ENCODE peak calls at places on chromosomes 3 and 15, in nine cellular contexts. S, V, Y, E, Z, N, M, A and O are unnamed samples.

GRCh38 chr3:104359546-104359945 is 1007.2 kb upstream of the ALCAM start:
- DNase-seq in S (peak), V (peak), Y (no peak), E (peak), Z (no peak), N (no peak), M (no peak), A (peak), O (peak)

GRCh38 chr15:77495806-77496589 is 75.3 kb downstream of the HMG20A start:
- DNase-seq in S (no peak), V (no peak), Y (no peak), E (peak), Z (no peak), N (no peak), M (peak), A (no peak), O (peak)

GRCh38 chr3:37693791-37694194 is 167.9 kb upstream of the CTDSPL start:
- DNase-seq in S (no peak), V (no peak), Y (no peak), E (no peak), Z (no peak), N (no peak), M (no peak), A (no peak), O (no peak)

GRCh38 chr15:91456251-91456718 is 356.2 kb downstream of the SV2B start:
- DNase-seq in S (peak), V (peak), Y (no peak), E (peak), Z (no peak), N (no peak), M (no peak), A (no peak), O (peak)

GRCh38 chr15:20368974-20369373 is 172.6 kb downstream of the GOLGA6L6 start:
- DNase-seq in S (no peak), V (no peak), Y (no peak), E (no peak), Z (no peak), N (no peak), M (no peak), A (no peak), O (no peak)

GRCh38 chr15:82851331-82851850 is 42.0 kb downstream of the WHAMM start:
- DNase-seq in S (no peak), V (no peak), Y (no peak), E (no peak), Z (no peak), N (no peak), M (no peak), A (no peak), O (no peak)

GRCh38 chr15:64618569-64618968 is 156.8 kb downstream of the RBPMS2 start:
- DNase-seq in S (no peak), V (no peak), Y (no peak), E (no peak), Z (no peak), N (no peak), M (no peak), A (no peak), O (no peak)

GRCh38 chr15:32936283-32936918 is 218.6 kb downstream of the GREM1 start:
- DNase-seq in S (peak), V (no peak), Y (no peak), E (peak), Z (peak), N (no peak), M (no peak), A (peak), O (peak)

GRCh38 chr3:194142156-194142910 is 6.4 kb downstream of the HES1 start:
- DNase-seq in S (no peak), V (no peak), Y (peak), E (no peak), Z (no peak), N (no peak), M (peak), A (no peak), O (peak)

GRCh38 chr3:3853584-3853983 is 54.4 kb downstream of the LRRN1 start:
- DNase-seq in S (no peak), V (no peak), Y (no peak), E (no peak), Z (no peak), N (no peak), M (no peak), A (no peak), O (no peak)

GRCh38 chr15:101050647-101051290 is 131.6 kb downstream of the LRRK1 start:
- DNase-seq in S (no peak), V (no peak), Y (no peak), E (no peak), Z (no peak), N (no peak), M (no peak), A (no peak), O (no peak)

DNA sequence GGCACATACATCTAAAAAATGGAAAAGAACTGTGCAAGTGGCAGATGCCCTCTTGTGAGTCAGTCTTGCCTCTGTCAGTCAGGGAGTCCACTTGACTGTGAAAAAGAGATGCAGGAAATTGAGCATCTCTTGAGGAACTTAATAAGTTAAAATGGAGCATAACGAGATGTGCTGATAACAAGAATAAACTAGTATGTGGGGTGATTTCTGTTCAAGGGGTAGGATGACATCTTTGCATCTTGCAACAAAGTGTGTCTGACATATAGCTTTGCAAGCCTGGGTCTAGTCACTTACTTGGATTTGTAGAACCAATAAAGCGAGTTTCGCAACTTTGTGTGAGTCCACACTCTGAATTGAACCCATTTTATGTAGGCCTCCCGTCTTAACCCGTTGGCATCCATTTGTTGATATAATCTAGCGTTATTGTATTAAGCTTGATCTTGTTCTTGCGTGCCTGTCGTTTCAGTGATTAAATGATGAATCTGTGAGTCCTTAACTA is 2.2 kb downstream of the USP3 start:
- DNase-seq in S (peak), V (no peak), Y (no peak), E (no peak), Z (peak), N (no peak), M (no peak), A (no peak), O (peak)
- H3K4me3 ChIP-seq in S (peak), V (no peak), Y (peak), E (no peak), Z (peak), N (peak), M (peak), A (no peak), O (no peak)

GRCh38 chr3:187110156-187110555 is 29.1 kb downstream of the RPL39L start:
- DNase-seq in S (no peak), V (no peak), Y (no peak), E (no peak), Z (no peak), N (no peak), M (no peak), A (no peak), O (no peak)

GRCh38 chr3:187114511-187114910 is 24.8 kb downstream of the RPL39L start:
- DNase-seq in S (no peak), V (no peak), Y (no peak), E (no peak), Z (no peak), N (no peak), M (no peak), A (no peak), O (no peak)

GRCh38 chr3:187107989-187108388 is 31.3 kb downstream of the RPL39L start:
- DNase-seq in S (no peak), V (no peak), Y (no peak), E (no peak), Z (no peak), N (no peak), M (no peak), A (no peak), O (no peak)

GRCh38 chr3:187112934-187113793 is 26.1 kb downstream of the RPL39L start:
- DNase-seq in S (peak), V (no peak), Y (no peak), E (peak), Z (peak), N (no peak), M (no peak), A (no peak), O (peak)
- TF ChIP-seq CTCF in S (peak), V (peak), Y (peak), E (peak), Z (peak), N (peak), M (peak), A (peak), O (peak)

DNA sequence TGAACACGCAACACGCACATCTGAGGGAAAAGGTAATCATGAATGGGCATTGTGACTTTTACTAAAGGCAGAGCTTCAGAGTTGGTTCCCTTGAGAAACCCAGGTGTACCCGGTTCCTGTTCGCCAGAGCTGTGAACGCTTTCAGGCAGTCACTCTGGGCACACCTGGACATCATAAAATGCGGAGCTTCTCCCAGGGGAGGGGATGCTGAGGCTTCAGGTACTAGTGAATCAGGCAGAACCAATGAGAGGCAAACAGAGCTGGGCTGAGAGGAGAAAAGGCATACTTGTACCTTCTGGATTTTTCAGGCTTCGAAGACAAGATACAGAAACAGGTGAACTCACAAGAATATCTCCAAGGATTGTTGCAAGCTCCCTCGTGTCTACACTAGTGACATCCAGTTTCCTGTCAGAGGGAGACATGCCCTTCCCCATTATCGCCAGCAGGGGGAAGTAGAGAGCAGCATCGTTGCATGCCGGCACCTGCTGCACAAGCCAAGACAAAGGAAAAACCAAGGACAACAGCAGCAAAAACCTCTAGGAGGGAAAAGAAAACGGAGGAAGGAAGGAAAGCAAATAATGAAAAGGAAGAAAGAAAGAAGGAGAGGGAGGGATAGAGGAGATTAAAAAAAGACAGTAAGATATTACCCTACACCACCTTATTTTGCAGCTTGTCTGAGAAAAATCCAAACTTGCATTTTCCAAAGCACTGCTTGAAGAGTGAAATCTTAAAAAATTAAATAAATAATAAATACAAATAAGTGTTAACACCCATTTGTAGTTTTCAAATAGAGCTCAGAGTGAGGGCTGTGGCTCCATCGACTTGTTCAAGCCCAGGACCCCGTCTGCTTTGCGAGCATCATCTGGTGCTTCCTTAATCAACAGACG is 2.0 kb downstream of the AHSG start:
- DNase-seq in S (peak), V (no peak), Y (peak), E (peak), Z (peak), N (peak), M (peak), A (peak), O (peak)
- H3K4me3 ChIP-seq in S (peak), V (no peak), Y (no peak), E (no peak), Z (peak), N (no peak), M (no peak), A (no peak), O (no peak)

GRCh38 chr3:46706771-46707582 is 5.8 kb downstream of the TMIE start:
- DNase-seq in S (no peak), V (no peak), Y (peak), E (no peak), Z (no peak), N (no peak), M (no peak), A (no peak), O (no peak)
- TF ChIP-seq CTCF in S (no peak), V (no peak), Y (no peak), E (no peak), Z (no peak), N (no peak), M (no peak), A (no peak), O (no peak)

GRCh38 chr15:70259030-70259424 is 161.3 kb upstream of the TLE3 start:
- DNase-seq in S (no peak), V (no peak), Y (no peak), E (peak), Z (peak), N (no peak), M (no peak), A (no peak), O (peak)
- H3K4me3 ChIP-seq in S (no peak), V (no peak), Y (no peak), E (no peak), Z (no peak), N (no peak), M (no peak), A (no peak), O (no peak)

GRCh38 chr3:125192190-125193035 is 20.1 kb downstream of the SLC12A8 start:
- DNase-seq in S (no peak), V (no peak), Y (no peak), E (no peak), Z (peak), N (peak), M (no peak), A (no peak), O (no peak)
- TF ChIP-seq CTCF in S (no peak), V (peak), Y (no peak), E (no peak), Z (peak), N (peak), M (no peak), A (no peak), O (no peak)

DNA sequence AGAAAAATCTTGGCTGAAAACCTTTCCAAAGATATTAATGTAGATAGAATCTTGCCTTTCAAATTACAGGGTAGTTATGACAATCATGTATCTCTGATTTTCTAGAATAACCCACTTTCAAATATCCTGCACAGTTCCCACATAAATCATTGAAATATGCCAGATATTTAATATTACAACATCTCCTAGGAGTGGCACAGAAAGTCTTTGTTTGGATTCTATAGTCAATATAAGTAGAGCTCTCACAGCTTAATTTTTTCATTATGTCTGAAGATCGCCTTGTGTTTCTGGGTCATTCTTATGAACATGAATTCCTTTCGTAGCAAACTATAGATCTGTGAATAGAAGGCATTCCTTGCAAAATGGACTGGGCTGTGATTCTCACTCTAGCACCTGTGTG is 5.0 kb downstream of the RARB start:
- DNase-seq in S (no peak), V (no peak), Y (no peak), E (no peak), Z (no peak), N (no peak), M (no peak), A (no peak), O (no peak)
- H3K4me3 ChIP-seq in S (no peak), V (no peak), Y (no peak), E (no peak), Z (no peak), N (no peak), M (no peak), A (no peak), O (no peak)

DNA sequence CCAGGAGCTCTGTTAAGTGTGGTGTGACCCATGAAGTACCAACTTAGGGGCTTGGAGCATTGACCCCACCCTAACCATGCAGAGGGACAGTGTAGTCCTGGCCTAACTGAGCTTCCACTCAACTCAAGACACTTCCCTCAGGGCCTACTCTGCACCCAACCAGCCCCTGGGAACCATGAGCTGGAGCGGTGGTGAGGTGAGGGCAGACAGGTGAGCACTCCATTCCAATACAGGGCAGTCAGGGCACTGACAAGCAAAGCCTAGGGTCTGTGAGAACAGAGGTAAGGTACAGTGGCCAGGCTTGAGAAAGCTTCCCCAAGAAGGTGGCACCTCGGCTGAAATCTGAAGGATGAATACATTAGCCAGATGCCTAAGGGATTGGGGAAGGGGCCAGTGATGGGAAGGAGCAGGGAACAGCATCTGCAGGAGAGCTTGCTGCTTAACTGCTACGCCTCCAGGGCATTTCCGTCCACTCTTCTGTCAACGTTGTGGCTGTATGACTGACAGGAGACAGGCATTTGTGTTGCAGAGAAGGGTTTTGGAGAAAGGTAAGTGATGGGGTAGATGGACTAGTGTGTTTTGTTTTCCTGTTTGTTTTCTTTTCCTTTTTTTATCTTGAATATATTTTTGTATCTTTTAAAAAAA is 243.5 kb upstream of the TRIM42 start:
- DNase-seq in S (no peak), V (no peak), Y (no peak), E (no peak), Z (no peak), N (no peak), M (no peak), A (no peak), O (no peak)
- TF ChIP-seq CTCF in S (no peak), V (no peak), Y (no peak), E (no peak), Z (no peak), N (no peak), M (no peak), A (no peak), O (no peak)